ENCODE peak calls at places on chromosomes 2 and 18, in seven cellular contexts. One of them, this sample, is unnamed.

GRCh38 chr18:38174173-38174572 is 608.6 kb upstream of the CELF4 start:
- DNase-seq in brain microvascular endothelial cell: no peak
- DNase-seq in GM23248: no peak
- DNase-seq in AG04450: no peak
- DNase-seq in neural progenitor cell: no peak
- DNase-seq in heart right ventricle: no peak
- DNase-seq in heart left ventricle: no peak
- DNase-seq in this sample: no peak

GRCh38 chr18:62957885-62958472 is 242.6 kb downstream of the PHLPP1 start:
- DNase-seq in brain microvascular endothelial cell: peak
- DNase-seq in GM23248: peak
- DNase-seq in AG04450: no peak
- DNase-seq in neural progenitor cell: peak
- DNase-seq in heart right ventricle: no peak
- DNase-seq in heart left ventricle: no peak
- DNase-seq in this sample: no peak

GRCh38 chr18:73503326-73503725 is 635.5 kb upstream of the NETO1 start:
- DNase-seq in brain microvascular endothelial cell: no peak
- DNase-seq in GM23248: no peak
- DNase-seq in AG04450: no peak
- DNase-seq in neural progenitor cell: no peak
- DNase-seq in heart right ventricle: no peak
- DNase-seq in heart left ventricle: no peak
- DNase-seq in this sample: no peak

GRCh38 chr2:19774788-19775156 is 127.0 kb downstream of the TTC32 start:
- DNase-seq in brain microvascular endothelial cell: no peak
- DNase-seq in GM23248: no peak
- DNase-seq in AG04450: no peak
- DNase-seq in neural progenitor cell: peak
- DNase-seq in heart right ventricle: no peak
- DNase-seq in heart left ventricle: no peak
- DNase-seq in this sample: no peak

GRCh38 chr2:60945341-60945740 is 64.0 kb downstream of the REL start:
- DNase-seq in brain microvascular endothelial cell: no peak
- DNase-seq in GM23248: no peak
- DNase-seq in AG04450: no peak
- DNase-seq in neural progenitor cell: peak
- DNase-seq in heart right ventricle: no peak
- DNase-seq in heart left ventricle: no peak
- DNase-seq in this sample: no peak

GRCh38 chr18:6198585-6198984 is 216.1 kb downstream of the L3MBTL4 start:
- DNase-seq in brain microvascular endothelial cell: no peak
- DNase-seq in GM23248: no peak
- DNase-seq in AG04450: no peak
- DNase-seq in neural progenitor cell: no peak
- DNase-seq in heart right ventricle: no peak
- DNase-seq in heart left ventricle: no peak
- DNase-seq in this sample: no peak

GRCh38 chr2:48138898-48139297 is 232.6 kb upstream of the FBXO11 start:
- DNase-seq in brain microvascular endothelial cell: no peak
- DNase-seq in GM23248: no peak
- DNase-seq in AG04450: no peak
- DNase-seq in neural progenitor cell: no peak
- DNase-seq in heart right ventricle: no peak
- DNase-seq in heart left ventricle: no peak
- DNase-seq in this sample: no peak

GRCh38 chr2:191866675-191867506 is 20.0 kb upstream of the CAVIN2 start:
- DNase-seq in brain microvascular endothelial cell: peak
- DNase-seq in GM23248: peak
- DNase-seq in AG04450: peak
- DNase-seq in neural progenitor cell: no peak
- DNase-seq in heart right ventricle: no peak
- DNase-seq in heart left ventricle: no peak
- DNase-seq in this sample: peak

GRCh38 chr2:238053195-238053776 is 7.5 kb upstream of the SCLY start:
- DNase-seq in brain microvascular endothelial cell: no peak
- DNase-seq in GM23248: peak
- DNase-seq in AG04450: no peak
- DNase-seq in neural progenitor cell: no peak
- DNase-seq in heart right ventricle: no peak
- DNase-seq in heart left ventricle: no peak
- DNase-seq in this sample: no peak

GRCh38 chr2:225282858-225283693 is 116.4 kb upstream of the NYAP2 start:
- DNase-seq in brain microvascular endothelial cell: peak
- DNase-seq in GM23248: peak
- DNase-seq in AG04450: no peak
- DNase-seq in neural progenitor cell: peak
- DNase-seq in heart right ventricle: no peak
- DNase-seq in heart left ventricle: no peak
- DNase-seq in this sample: peak

GRCh38 chr2:240205763-240206162 is 65.3 kb upstream of the OTOS start:
- DNase-seq in brain microvascular endothelial cell: no peak
- DNase-seq in GM23248: no peak
- DNase-seq in AG04450: no peak
- DNase-seq in neural progenitor cell: no peak
- DNase-seq in heart right ventricle: no peak
- DNase-seq in heart left ventricle: no peak
- DNase-seq in this sample: no peak

GRCh38 chr2:161136696-161137324 is 23.4 kb upstream of the TANK start:
- DNase-seq in brain microvascular endothelial cell: peak
- DNase-seq in GM23248: no peak
- DNase-seq in AG04450: peak
- DNase-seq in neural progenitor cell: no peak
- DNase-seq in heart right ventricle: no peak
- DNase-seq in heart left ventricle: no peak
- DNase-seq in this sample: no peak

GRCh38 chr2:233053928-233054774 is 6.0 kb upstream of the INPP5D start:
- DNase-seq in brain microvascular endothelial cell: peak
- DNase-seq in GM23248: peak
- DNase-seq in AG04450: no peak
- DNase-seq in neural progenitor cell: peak
- DNase-seq in heart right ventricle: peak
- DNase-seq in heart left ventricle: peak
- DNase-seq in this sample: peak

GRCh38 chr18:6650063-6650462 is 79.5 kb upstream of the ARHGAP28 start:
- DNase-seq in brain microvascular endothelial cell: no peak
- DNase-seq in GM23248: no peak
- DNase-seq in AG04450: no peak
- DNase-seq in neural progenitor cell: no peak
- DNase-seq in heart right ventricle: no peak
- DNase-seq in heart left ventricle: no peak
- DNase-seq in this sample: no peak

DNA sequence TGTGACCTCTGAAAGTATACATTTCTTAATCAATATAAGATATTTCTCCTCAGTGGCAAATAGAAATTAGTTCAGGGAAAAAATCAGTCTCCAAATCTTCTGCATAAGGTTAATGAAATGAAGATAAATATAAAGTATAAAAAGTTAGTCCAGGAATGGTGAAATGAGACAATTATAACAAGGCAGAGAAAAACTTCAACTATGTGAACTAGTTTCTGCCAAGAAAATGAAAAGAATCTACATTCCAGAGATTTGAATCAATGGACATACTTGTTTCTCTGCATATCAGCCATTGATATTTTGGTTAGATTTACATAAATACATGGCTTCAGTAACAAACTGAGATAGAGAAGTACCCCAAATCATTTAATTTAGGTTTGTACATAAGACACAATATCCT is 249.0 kb downstream of the EXOC6B start:
- DNase-seq in brain microvascular endothelial cell: no peak
- DNase-seq in GM23248: peak
- DNase-seq in AG04450: no peak
- DNase-seq in neural progenitor cell: no peak
- DNase-seq in heart right ventricle: no peak
- DNase-seq in heart left ventricle: no peak
- DNase-seq in this sample: no peak
- H3K4me3 ChIP-seq in brain microvascular endothelial cell: no peak
- H3K4me3 ChIP-seq in GM23248: peak
- H3K4me3 ChIP-seq in AG04450: no peak
- H3K4me3 ChIP-seq in neural progenitor cell: no peak
- H3K4me3 ChIP-seq in heart right ventricle: no peak
- H3K4me3 ChIP-seq in heart left ventricle: no peak
- H3K4me3 ChIP-seq in this sample: no peak

GRCh38 chr18:23825978-23826405 is 136.7 kb downstream of the LAMA3 start:
- DNase-seq in brain microvascular endothelial cell: peak
- DNase-seq in GM23248: peak
- DNase-seq in AG04450: no peak
- DNase-seq in neural progenitor cell: no peak
- DNase-seq in heart right ventricle: no peak
- DNase-seq in heart left ventricle: peak
- DNase-seq in this sample: peak
- H3K27ac ChIP-seq in brain microvascular endothelial cell: no peak
- H3K27ac ChIP-seq in GM23248: peak
- H3K27ac ChIP-seq in AG04450: no peak
- H3K27ac ChIP-seq in neural progenitor cell: no peak
- H3K27ac ChIP-seq in heart right ventricle: peak
- H3K27ac ChIP-seq in heart left ventricle: peak
- H3K27ac ChIP-seq in this sample: peak

GRCh38 chr2:112764071-112765044 is at the start of gene CKAP2L:
- DNase-seq in brain microvascular endothelial cell: peak
- DNase-seq in GM23248: peak
- DNase-seq in AG04450: peak
- DNase-seq in neural progenitor cell: peak
- DNase-seq in heart right ventricle: peak
- DNase-seq in heart left ventricle: peak
- DNase-seq in this sample: peak

GRCh38 chr2:112762276-112762675 is 2.1 kb downstream of the CKAP2L start:
- DNase-seq in brain microvascular endothelial cell: no peak
- DNase-seq in GM23248: no peak
- DNase-seq in AG04450: no peak
- DNase-seq in neural progenitor cell: no peak
- DNase-seq in heart right ventricle: no peak
- DNase-seq in heart left ventricle: no peak
- DNase-seq in this sample: no peak

GRCh38 chr2:112767693-112768380 is 3.4 kb upstream of the CKAP2L start:
- DNase-seq in brain microvascular endothelial cell: no peak
- DNase-seq in GM23248: peak
- DNase-seq in AG04450: no peak
- DNase-seq in neural progenitor cell: no peak
- DNase-seq in heart right ventricle: no peak
- DNase-seq in heart left ventricle: no peak
- DNase-seq in this sample: peak

GRCh38 chr2:112768432-112768831 is 4.0 kb upstream of the CKAP2L start:
- DNase-seq in brain microvascular endothelial cell: no peak
- DNase-seq in GM23248: peak
- DNase-seq in AG04450: no peak
- DNase-seq in neural progenitor cell: no peak
- DNase-seq in heart right ventricle: no peak
- DNase-seq in heart left ventricle: no peak
- DNase-seq in this sample: no peak

GRCh38 chr2:112765251-112765650 is 842 bp upstream of the CKAP2L start:
- DNase-seq in brain microvascular endothelial cell: no peak
- DNase-seq in GM23248: peak
- DNase-seq in AG04450: no peak
- DNase-seq in neural progenitor cell: no peak
- DNase-seq in heart right ventricle: no peak
- DNase-seq in heart left ventricle: no peak
- DNase-seq in this sample: no peak
- H3K4me3 ChIP-seq in brain microvascular endothelial cell: peak
- H3K4me3 ChIP-seq in GM23248: peak
- H3K4me3 ChIP-seq in AG04450: peak
- H3K4me3 ChIP-seq in neural progenitor cell: peak
- H3K4me3 ChIP-seq in heart right ventricle: peak
- H3K4me3 ChIP-seq in heart left ventricle: peak
- H3K4me3 ChIP-seq in this sample: peak

GRCh38 chr2:179226961-179227259 is 37.7 kb downstream of the SESTD1 start:
- DNase-seq in brain microvascular endothelial cell: no peak
- DNase-seq in GM23248: no peak
- DNase-seq in AG04450: no peak
- DNase-seq in neural progenitor cell: no peak
- DNase-seq in heart right ventricle: no peak
- DNase-seq in heart left ventricle: no peak
- DNase-seq in this sample: no peak

GRCh38 chr2:179222076-179222475 is 42.6 kb downstream of the SESTD1 start:
- DNase-seq in brain microvascular endothelial cell: no peak
- DNase-seq in GM23248: peak
- DNase-seq in AG04450: no peak
- DNase-seq in neural progenitor cell: no peak
- DNase-seq in heart right ventricle: no peak
- DNase-seq in heart left ventricle: no peak
- DNase-seq in this sample: no peak

GRCh38 chr2:179224361-179224760 is 40.3 kb downstream of the SESTD1 start:
- DNase-seq in brain microvascular endothelial cell: no peak
- DNase-seq in GM23248: no peak
- DNase-seq in AG04450: no peak
- DNase-seq in neural progenitor cell: no peak
- DNase-seq in heart right ventricle: no peak
- DNase-seq in heart left ventricle: no peak
- DNase-seq in this sample: no peak

GRCh38 chr2:179226203-179226960 is 38.2 kb downstream of the SESTD1 start:
- DNase-seq in brain microvascular endothelial cell: no peak
- DNase-seq in GM23248: no peak
- DNase-seq in AG04450: no peak
- DNase-seq in neural progenitor cell: no peak
- DNase-seq in heart right ventricle: no peak
- DNase-seq in heart left ventricle: peak
- DNase-seq in this sample: no peak
- H3K27ac ChIP-seq in brain microvascular endothelial cell: no peak
- H3K27ac ChIP-seq in GM23248: no peak
- H3K27ac ChIP-seq in AG04450: no peak
- H3K27ac ChIP-seq in neural progenitor cell: no peak
- H3K27ac ChIP-seq in heart right ventricle: no peak
- H3K27ac ChIP-seq in heart left ventricle: no peak
- H3K27ac ChIP-seq in this sample: no peak

GRCh38 chr2:118121986-118122767 is 33.9 kb downstream of the INSIG2 start:
- DNase-seq in brain microvascular endothelial cell: no peak
- DNase-seq in GM23248: peak
- DNase-seq in AG04450: no peak
- DNase-seq in neural progenitor cell: no peak
- DNase-seq in heart right ventricle: no peak
- DNase-seq in heart left ventricle: no peak
- DNase-seq in this sample: no peak
- H3K4me3 ChIP-seq in brain microvascular endothelial cell: no peak
- H3K4me3 ChIP-seq in GM23248: no peak
- H3K4me3 ChIP-seq in AG04450: no peak
- H3K4me3 ChIP-seq in neural progenitor cell: no peak
- H3K4me3 ChIP-seq in heart right ventricle: no peak
- H3K4me3 ChIP-seq in heart left ventricle: no peak
- H3K4me3 ChIP-seq in this sample: no peak

GRCh38 chr2:109243526-109244425 is 114.8 kb downstream of the SH3RF3 start:
- DNase-seq in brain microvascular endothelial cell: no peak
- DNase-seq in GM23248: peak
- DNase-seq in AG04450: no peak
- DNase-seq in neural progenitor cell: no peak
- DNase-seq in heart right ventricle: no peak
- DNase-seq in heart left ventricle: no peak
- DNase-seq in this sample: no peak

GRCh38 chr2:109246176-109246575 is 117.2 kb downstream of the SH3RF3 start:
- DNase-seq in brain microvascular endothelial cell: no peak
- DNase-seq in GM23248: no peak
- DNase-seq in AG04450: no peak
- DNase-seq in neural progenitor cell: no peak
- DNase-seq in heart right ventricle: no peak
- DNase-seq in heart left ventricle: no peak
- DNase-seq in this sample: no peak

GRCh38 chr2:109246616-109247015 is 117.6 kb downstream of the SH3RF3 start:
- DNase-seq in brain microvascular endothelial cell: no peak
- DNase-seq in GM23248: no peak
- DNase-seq in AG04450: no peak
- DNase-seq in neural progenitor cell: no peak
- DNase-seq in heart right ventricle: no peak
- DNase-seq in heart left ventricle: no peak
- DNase-seq in this sample: no peak

GRCh38 chr2:109242654-109243331 is 113.8 kb downstream of the SH3RF3 start:
- DNase-seq in brain microvascular endothelial cell: peak
- DNase-seq in GM23248: peak
- DNase-seq in AG04450: peak
- DNase-seq in neural progenitor cell: no peak
- DNase-seq in heart right ventricle: no peak
- DNase-seq in heart left ventricle: no peak
- DNase-seq in this sample: peak

GRCh38 chr2:109244750-109245382 is 115.9 kb downstream of the SH3RF3 start:
- DNase-seq in brain microvascular endothelial cell: no peak
- DNase-seq in GM23248: no peak
- DNase-seq in AG04450: no peak
- DNase-seq in neural progenitor cell: no peak
- DNase-seq in heart right ventricle: no peak
- DNase-seq in heart left ventricle: peak
- DNase-seq in this sample: no peak
- H3K27ac ChIP-seq in brain microvascular endothelial cell: no peak
- H3K27ac ChIP-seq in GM23248: no peak
- H3K27ac ChIP-seq in AG04450: no peak
- H3K27ac ChIP-seq in neural progenitor cell: no peak
- H3K27ac ChIP-seq in heart right ventricle: no peak
- H3K27ac ChIP-seq in heart left ventricle: no peak
- H3K27ac ChIP-seq in this sample: no peak